ENCODE peak calls at places on chromosomes 16 and 17, in nine cellular contexts. W is thyroid gland; J is B cell; G is stimulated activated naive B cell treated with anti-CD40 and anti-IgM and Interleukin-4, amounts not matched to agents 10 μg/mL and 1 μg/mL and 100 μg/mL, for 72 hours; Z is Right ventricle myocardium superior; M is NCI-H226; A is ACHN; U is T47D; O is T-helper 2 cell. N is an unnamed sample.

GRCh38 chr16:31460582-31461002 is 1.3 kb downstream of the ARMC5 start:
- DNase-seq in M (no peak), O (no peak), A (peak; percentile 74), J (peak; percentile 42), Z (peak; percentile 25), G (no peak), W (no peak), U (no peak), N (peak; percentile 78)

GRCh38 chr17:70072900-70073299 is 2.1 kb upstream of the KCNJ16 start:
- DNase-seq in Z (no peak), A (no peak), G (no peak), U (no peak), O (no peak), M (no peak), J (no peak), W (peak; percentile 68), N (no peak)

GRCh38 chr16:15919331-15919730 is 30.1 kb upstream of the ABCC1 start:
- DNase-seq in W (no peak), J (no peak), Z (no peak), A (no peak), G (no peak), M (no peak), U (no peak), O (no peak), N (no peak)

GRCh38 chr17:46962374-46962790 is 16.7 kb downstream of the RPRML start:
- DNase-seq in J (no peak), M (peak; percentile 68), U (no peak), Z (no peak), A (no peak), O (no peak), G (no peak), W (no peak), N (peak; percentile 17)

GRCh38 chr16:24151482-24151939 is 104.6 kb upstream of the CACNG3 start:
- DNase-seq in O (no peak), M (no peak), J (no peak), A (no peak), Z (no peak), W (no peak), U (no peak), G (no peak), N (peak; percentile 72)

GRCh38 chr16:84370723-84371552 is 2.6 kb downstream of the ATP2C2 start:
- DNase-seq in O (no peak), A (no peak), Z (no peak), M (no peak), W (no peak), J (no peak), U (no peak), G (no peak), N (no peak)

GRCh38 chr16:14337303-14338191 is 266.4 kb downstream of the MRTFB start:
- DNase-seq in O (no peak), G (no peak), U (no peak), J (no peak), W (peak; percentile 64), A (no peak), Z (no peak), M (no peak), N (no peak)

GRCh38 chr16:20410153-20410723 is 904 bp downstream of the ACSM5 start:
- DNase-seq in G (peak; percentile 13), M (no peak), W (no peak), J (no peak), O (no peak), Z (no peak), U (no peak), A (no peak), N (no peak)

GRCh38 chr17:71458322-71458721 is 662.5 kb upstream of the SOX9 start:
- DNase-seq in G (no peak), Z (no peak), U (no peak), M (no peak), J (no peak), W (no peak), O (no peak), A (no peak), N (no peak)

GRCh38 chr17:17075037-17075755 is 32.9 kb downstream of the MPRIP start:
- DNase-seq in O (no peak), W (no peak), A (no peak), G (no peak), U (no peak), Z (no peak), M (no peak), J (no peak), N (peak; percentile 80)

GRCh38 chr16:75236232-75236631 is 15.2 kb downstream of the BCAR1 start:
- DNase-seq in G (no peak), A (no peak), U (no peak), Z (no peak), M (no peak), W (no peak), O (no peak), J (no peak), N (no peak)

GRCh38 chr17:78364436-78365281 is 4.8 kb upstream of the SOCS3 start:
- DNase-seq in O (no peak), G (no peak), W (no peak), A (no peak), M (no peak), Z (no peak), J (no peak), U (no peak), N (no peak)

GRCh38 chr17:4738136-4739121 is 1.2 kb upstream of the ZMYND15 start:
- DNase-seq in M (no peak), Z (no peak), O (no peak), A (peak; percentile 25), J (peak; percentile 55), W (no peak), U (peak; percentile 50), G (no peak), N (no peak)

N was measured in dermis blood vessel endothelial cell.